ENCODE peak calls at places on chromosomes 1 and 21, in six cellular contexts. H, Z, T, Y, L and R are unnamed samples.

GRCh38 chr1:74766579-74766978 is 33.6 kb downstream of the TYW3 start:
- DNase-seq in H (no peak), Z (no peak), T (no peak), Y (no peak), L (no peak), R (no peak)

GRCh38 chr1:150596976-150597375 is 17.6 kb upstream of the MCL1 start:
- DNase-seq in H (no peak), Z (no peak), T (no peak), Y (no peak), L (no peak), R (no peak)

GRCh38 chr21:19468981-19469715 is 1065.6 kb upstream of the TMPRSS15 start:
- DNase-seq in H (no peak), Z (no peak), T (no peak), Y (no peak), L (no peak), R (no peak)

GRCh38 chr1:237811633-237812032 is 79.1 kb downstream of the ZP4 start:
- DNase-seq in H (no peak), Z (no peak), T (no peak), Y (no peak), L (no peak), R (peak; percentile 9)

GRCh38 chr1:69436151-69436550 is 131.6 kb upstream of the LRRC7 start:
- DNase-seq in H (no peak), Z (no peak), T (no peak), Y (no peak), L (no peak), R (no peak)

GRCh38 chr1:210239295-210240155 is 6.9 kb downstream of the SERTAD4 start:
- DNase-seq in H (peak; percentile 67), Z (no peak), T (peak; percentile 52), Y (no peak), L (peak; percentile 79), R (no peak)

GRCh38 chr1:197453376-197454058 is 185.5 kb downstream of the CRB1 start:
- DNase-seq in H (no peak), Z (no peak), T (no peak), Y (no peak), L (no peak), R (no peak)

GRCh38 chr1:208202333-208202987 is 41.7 kb downstream of the PLXNA2 start:
- DNase-seq in H (no peak), Z (no peak), T (no peak), Y (no peak), L (no peak), R (no peak)

GRCh38 chr1:84998642-84999280 is 1.8 kb upstream of the MCOLN2 start:
- DNase-seq in H (peak; percentile 48), Z (no peak), T (no peak), Y (no peak), L (no peak), R (peak; percentile 43)

GRCh38 chr1:52266507-52266906 is 99.5 kb downstream of the CC2D1B start:
- DNase-seq in H (no peak), Z (no peak), T (no peak), Y (no peak), L (no peak), R (no peak)

GRCh38 chr21:36321325-36322082 is 1.5 kb downstream of the MORC3 start:
- DNase-seq in H (no peak), Z (no peak), T (peak; percentile 9), Y (no peak), L (no peak), R (no peak)

GRCh38 chr1:114218397-114219237 is 64.9 kb upstream of the SYT6 start:
- DNase-seq in H (no peak), Z (no peak), T (no peak), Y (no peak), L (no peak), R (no peak)

GRCh38 chr1:98662354-98662665 is 789 bp downstream of the SNX7 start:
- DNase-seq in H (no peak), Z (no peak), T (no peak), Y (no peak), L (no peak), R (no peak)

GRCh38 chr1:22662318-22662717 is 9.3 kb downstream of the C1QB start:
- DNase-seq in H (peak; percentile 57), Z (no peak), T (peak; percentile 71), Y (no peak), L (no peak), R (no peak)

GRCh38 chr1:12543747-12544146 is 74.3 kb downstream of the DHRS3 start:
- DNase-seq in H (no peak), Z (no peak), T (no peak), Y (no peak), L (no peak), R (no peak)

GRCh38 chr1:237879195-237879594 is 11.5 kb downstream of the ZP4 start:
- DNase-seq in H (no peak), Z (no peak), T (no peak), Y (no peak), L (no peak), R (no peak)

DNA sequence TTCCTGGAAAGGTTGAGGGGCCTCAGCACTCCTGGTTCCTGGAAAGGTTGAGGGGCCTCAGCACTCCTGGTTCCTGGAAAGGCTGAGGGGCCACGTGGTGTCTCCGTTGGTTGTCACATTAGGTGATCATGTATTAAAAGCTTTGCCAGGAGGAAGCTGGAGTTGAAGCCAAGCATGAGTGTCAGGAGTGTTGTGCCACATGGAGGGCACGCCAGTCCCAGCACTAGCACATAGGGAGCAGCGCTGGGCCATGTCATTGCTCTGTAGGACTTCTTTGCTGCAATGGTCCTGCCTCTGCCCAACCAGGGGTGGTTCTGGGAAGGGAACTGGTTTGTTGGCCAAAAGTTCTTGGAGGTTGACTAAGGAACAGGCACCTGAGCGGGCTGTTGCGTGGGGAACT is 13.3 kb downstream of the ATP5PO start:
- DNase-seq in H (no peak), Z (no peak), T (no peak), Y (no peak), L (no peak), R (no peak)
- H3K36me3 ChIP-seq in H (peaks cover 5% of the 10 kb centered on the region), Z (peaks cover 31% of the 10 kb centered on the region), T (peaks cover 48% of the 10 kb centered on the region), Y (peaks cover 68% of the 10 kb centered on the region), L (peaks cover 35% of the 10 kb centered on the region), R (peaks cover 36% of the 10 kb centered on the region)

GRCh38 chr1:82790556-82790955 is 989.8 kb downstream of the ADGRL2 start:
- DNase-seq in H (no peak), Z (no peak), T (no peak), Y (no peak), L (no peak), R (no peak)

GRCh38 chr1:82792151-82792550 is 991.4 kb downstream of the ADGRL2 start:
- DNase-seq in H (no peak), Z (no peak), T (no peak), Y (no peak), L (no peak), R (no peak)

GRCh38 chr1:82801151-82801550 is 1000.4 kb downstream of the ADGRL2 start:
- DNase-seq in H (no peak), Z (no peak), T (no peak), Y (no peak), L (no peak), R (no peak)

DNA sequence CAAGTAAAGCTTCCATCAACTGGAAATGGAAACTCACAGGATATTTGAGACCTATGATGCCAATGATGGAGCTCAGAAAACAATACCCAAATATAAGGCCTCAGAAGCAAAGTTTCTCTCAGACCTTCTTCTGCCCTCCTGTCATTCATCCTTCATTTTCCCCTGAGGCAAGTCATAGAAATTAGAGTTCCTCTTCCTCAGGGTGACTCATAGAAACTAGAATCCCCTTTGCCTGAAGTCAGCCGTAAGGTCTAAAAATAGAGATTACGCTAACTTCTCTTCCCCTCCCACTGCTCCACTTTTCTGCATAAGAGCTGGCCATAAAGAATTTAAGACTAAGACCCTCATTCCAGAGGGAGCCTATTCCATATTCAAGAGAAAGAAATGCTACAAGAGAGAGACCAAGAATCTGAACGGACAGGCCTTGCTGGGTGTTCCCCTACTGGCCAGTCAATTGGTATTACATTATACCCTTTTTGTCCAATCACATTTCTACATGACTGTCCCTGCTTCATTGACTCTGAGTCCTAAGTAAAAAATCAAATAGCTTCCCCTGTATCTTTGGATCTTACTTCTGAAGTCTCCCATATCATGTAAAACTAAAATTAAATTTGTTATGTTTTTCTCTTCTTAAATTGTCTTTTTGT is 994.9 kb downstream of the ADGRL2 start:
- DNase-seq in H (no peak), Z (no peak), T (no peak), Y (no peak), L (no peak), R (no peak)
- H3K9me3 ChIP-seq in H (peaks cover 2% of the 10 kb centered on the region), Z (no peaks in the 10 kb centered on the region), T (no peaks in the 10 kb centered on the region), Y (no peaks in the 10 kb centered on the region), L (no peaks in the 10 kb centered on the region), R (no peaks in the 10 kb centered on the region)

DNA sequence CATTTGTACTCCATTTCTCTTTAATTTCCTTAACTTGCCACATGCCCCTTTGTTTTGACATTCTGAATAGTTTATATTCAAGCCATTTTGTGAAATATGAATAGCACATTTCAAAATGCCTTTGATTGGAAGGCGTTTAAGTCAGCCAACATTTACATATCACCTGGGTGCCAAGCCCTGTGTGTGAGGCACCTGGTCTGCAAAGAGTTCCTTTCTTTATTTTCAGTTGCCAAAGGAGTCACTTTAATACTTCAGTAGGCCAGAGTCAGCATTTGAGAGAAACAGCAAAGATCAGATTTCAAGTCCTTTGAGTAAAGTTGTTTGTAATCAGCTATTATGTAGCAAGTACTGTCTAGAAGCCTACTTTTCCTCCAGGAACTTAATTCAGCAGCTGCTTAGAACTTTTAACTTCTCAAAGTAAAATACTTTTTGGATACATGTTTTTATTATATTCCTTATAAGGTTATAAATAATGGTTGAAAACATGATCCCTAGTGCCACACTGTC is 70.8 kb downstream of the DTL start:
- DNase-seq in H (no peak), Z (no peak), T (no peak), Y (no peak), L (no peak), R (no peak)
- H3K4me1 ChIP-seq in H (peaks cover 2% of the 10 kb centered on the region), Z (peaks cover 9% of the 10 kb centered on the region), T (peaks cover 25% of the 10 kb centered on the region), Y (no peaks in the 10 kb centered on the region), L (no peaks in the 10 kb centered on the region), R (no peaks in the 10 kb centered on the region)

GRCh38 chr1:8358897-8359616 is 41.1 kb downstream of the SLC45A1 start:
- DNase-seq in H (peak; percentile 42), Z (no peak), T (no peak), Y (peak; percentile 11), L (no peak), R (no peak)

GRCh38 chr1:8356256-8357209 is 38.6 kb downstream of the SLC45A1 start:
- DNase-seq in H (peak; percentile 38), Z (no peak), T (no peak), Y (peak; percentile 12), L (no peak), R (no peak)

GRCh38 chr1:8357329-8358101 is 39.6 kb downstream of the SLC45A1 start:
- DNase-seq in H (no peak), Z (no peak), T (no peak), Y (peak; percentile 11), L (no peak), R (no peak)

GRCh38 chr1:8359617-8360481 is 41.9 kb downstream of the SLC45A1 start:
- DNase-seq in H (peak; percentile 51), Z (no peak), T (no peak), Y (no peak), L (no peak), R (no peak)

DNA sequence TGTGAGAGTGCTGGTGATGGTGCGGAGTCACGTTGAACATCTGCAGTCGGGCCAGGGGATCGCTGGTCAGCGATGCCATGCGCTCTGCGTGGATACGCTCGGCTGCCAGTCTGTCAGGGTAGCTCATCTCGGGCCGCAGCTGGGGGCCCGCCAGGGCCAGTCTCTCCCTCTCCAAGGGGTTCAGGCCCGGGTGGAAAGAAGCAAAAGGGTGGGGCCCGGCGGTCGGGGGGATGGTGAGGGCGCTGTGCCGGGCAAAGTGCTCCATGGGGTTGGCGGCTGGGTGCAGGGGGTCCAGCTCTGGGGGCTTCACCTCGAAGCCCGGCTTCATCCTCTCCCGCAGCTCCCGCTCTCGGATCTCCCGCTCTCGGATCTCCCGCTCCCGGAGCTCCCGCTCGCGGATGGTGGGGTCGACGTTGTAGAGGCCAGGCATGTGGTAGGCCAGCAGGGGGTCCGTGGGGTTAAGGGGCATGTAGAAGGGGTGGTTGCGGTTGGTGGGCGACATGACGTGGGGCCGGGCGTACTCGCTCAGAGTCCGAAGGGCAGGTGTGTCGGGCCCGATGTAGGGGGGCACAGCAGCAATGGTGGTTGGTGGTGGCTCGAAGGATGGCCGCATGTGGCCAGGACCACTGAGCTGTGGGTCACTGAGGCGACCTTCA is 40.5 kb downstream of the SLC45A1 start:
- DNase-seq in H (peak; percentile 45), Z (no peak), T (no peak), Y (no peak), L (no peak), R (no peak)
- H3K36me3 ChIP-seq in H (peaks cover 22% of the 10 kb centered on the region), Z (peaks cover 77% of the 10 kb centered on the region), T (peaks cover 20% of the 10 kb centered on the region), Y (peaks cover 97% of the 10 kb centered on the region), L (peaks cover 100% of the 10 kb centered on the region), R (peaks cover 60% of the 10 kb centered on the region)